ENCODE peak calls at places on chromosome 22, in seven cellular contexts. J, V, Q, H, B, S and Z are unnamed samples.

GRCh38 chr22:44192098-44192810 is 11.5 kb downstream of the PARVG start:
- DNase-seq in J (peak; percentile 43), V (no peak), Q (no peak), H (peak; percentile 31), B (peak; percentile 60), S (no peak), Z (no peak)

GRCh38 chr22:33861216-33861875 is 58.9 kb downstream of the LARGE1 start:
- DNase-seq in J (no peak), V (no peak), Q (no peak), H (no peak), B (no peak), S (no peak), Z (no peak)

GRCh38 chr22:49156662-49157285 is 670.9 kb downstream of the BRD1 start:
- DNase-seq in J (no peak), V (no peak), Q (no peak), H (no peak), B (no peak), S (peak; percentile 17), Z (no peak)

GRCh38 chr22:39427751-39428596 is 28.4 kb downstream of the TAB1 start:
- DNase-seq in J (no peak), V (no peak), Q (no peak), H (no peak), B (no peak), S (peak; percentile 40), Z (no peak)

GRCh38 chr22:40679964-40680818 is 907 bp downstream of the MCHR1 start:
- DNase-seq in J (peak; percentile 39), V (no peak), Q (no peak), H (no peak), B (no peak), S (no peak), Z (peak; percentile 31)

GRCh38 chr22:50460942-50461341 is 13.9 kb downstream of the SBF1 start:
- DNase-seq in J (no peak), V (no peak), Q (no peak), H (peak; percentile 52), B (no peak), S (peak; percentile 47), Z (no peak)

GRCh38 chr22:19957445-19957844 is 15.8 kb upstream of the TXNRD2 start:
- DNase-seq in J (no peak), V (no peak), Q (no peak), H (no peak), B (no peak), S (no peak), Z (no peak)

GRCh38 chr22:49923445-49923844 is 5.0 kb downstream of the CRELD2 start:
- DNase-seq in J (no peak), V (no peak), Q (no peak), H (no peak), B (no peak), S (no peak), Z (peak; percentile 81)

GRCh38 chr22:25364736-25365241 is 145.3 kb downstream of the CRYBB2 start:
- DNase-seq in J (no peak), V (no peak), Q (no peak), H (no peak), B (no peak), S (peak; percentile 70), Z (peak; percentile 20)

GRCh38 chr22:19708323-19709011 is 5.8 kb upstream of the SEPTIN5 start:
- DNase-seq in J (no peak), V (no peak), Q (no peak), H (no peak), B (no peak), S (no peak), Z (no peak)

GRCh38 chr22:49638788-49639187 is 188.9 kb downstream of the BRD1 start:
- DNase-seq in J (no peak), V (no peak), Q (no peak), H (no peak), B (no peak), S (no peak), Z (no peak)

GRCh38 chr22:25070870-25071465 is 118.5 kb downstream of the KIAA1671 start:
- DNase-seq in J (no peak), V (no peak), Q (no peak), H (no peak), B (no peak), S (no peak), Z (no peak)

GRCh38 chr22:20771918-20772625 is 1.8 kb upstream of the SERPIND1 start:
- DNase-seq in J (no peak), V (no peak), Q (no peak), H (peak; percentile 33), B (no peak), S (no peak), Z (no peak)

GRCh38 chr22:11626422-11626773 is 3901.6 kb upstream of the OR11H1 start:
- DNase-seq in J (no peak), V (no peak), Q (no peak), H (no peak), B (no peak), S (no peak), Z (no peak)

DNA sequence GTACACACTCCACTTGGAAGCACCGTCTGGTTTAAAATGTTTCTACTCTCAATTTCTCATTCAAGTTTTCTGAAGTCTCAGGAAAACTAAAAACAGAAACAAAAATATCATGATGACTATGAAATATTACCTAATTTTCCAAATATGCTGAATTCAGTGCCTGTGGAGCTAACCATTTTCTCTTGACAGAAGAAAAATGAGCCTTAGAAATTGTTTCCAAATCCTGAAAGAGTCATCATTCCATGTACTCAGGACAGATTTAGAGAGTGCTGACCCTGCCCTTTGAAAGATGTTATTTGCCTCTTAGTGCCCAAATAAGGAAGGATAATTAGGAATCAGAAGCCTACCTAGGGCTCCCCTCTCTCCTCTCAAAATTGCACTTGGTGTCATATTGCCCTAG is 49.0 kb upstream of the TOP3B start:
- DNase-seq in J (no peak), V (no peak), Q (no peak), H (no peak), B (no peak), S (no peak), Z (no peak)
- H3K4me1 ChIP-seq in J (no peaks in the 10 kb centered on the region), V (no peaks in the 10 kb centered on the region), Q (no peaks in the 10 kb centered on the region), H (no peaks in the 10 kb centered on the region), B (no peaks in the 10 kb centered on the region), S (no peaks in the 10 kb centered on the region), Z (no peaks in the 10 kb centered on the region)

DNA sequence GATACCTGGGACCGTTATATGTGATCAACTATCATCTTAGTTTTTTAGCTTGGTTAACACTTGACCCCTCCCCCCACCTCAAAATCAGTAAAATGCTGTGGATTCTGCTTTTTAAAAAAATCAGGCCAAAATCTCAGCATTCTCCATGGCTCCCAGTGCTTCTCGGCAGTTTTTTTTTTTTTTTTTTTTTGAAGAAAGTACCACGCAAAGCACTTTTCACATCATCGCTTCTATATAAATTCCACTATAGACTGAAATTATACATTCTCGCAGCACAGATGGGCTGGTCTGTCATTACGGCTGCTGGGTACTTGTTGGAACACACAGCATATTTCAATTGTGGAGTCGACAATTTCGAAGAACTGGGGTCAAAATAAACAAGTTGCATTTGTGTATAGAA is 67.7 kb upstream of the PPARA start:
- DNase-seq in J (peak; percentile 62), V (no peak), Q (no peak), H (no peak), B (no peak), S (no peak), Z (no peak)
- H3K4me1 ChIP-seq in J (peaks cover 34% of the 10 kb centered on the region), V (peaks cover 57% of the 10 kb centered on the region), Q (peaks cover 72% of the 10 kb centered on the region), H (peaks cover 18% of the 10 kb centered on the region), B (peaks cover 59% of the 10 kb centered on the region), S (peaks cover 86% of the 10 kb centered on the region), Z (peaks cover 46% of the 10 kb centered on the region)

GRCh38 chr22:30182365-30182764 is 64.2 kb downstream of the LIF start:
- DNase-seq in J (no peak), V (no peak), Q (no peak), H (no peak), B (no peak), S (no peak), Z (peak; percentile 52)

GRCh38 chr22:30183861-30184278 is 62.7 kb downstream of the LIF start:
- DNase-seq in J (no peak), V (no peak), Q (no peak), H (no peak), B (no peak), S (no peak), Z (peak; percentile 71)

GRCh38 chr22:30181459-30182353 is 64.9 kb downstream of the LIF start:
- DNase-seq in J (no peak), V (no peak), Q (no peak), H (no peak), B (no peak), S (no peak), Z (no peak)

GRCh38 chr22:30182833-30183232 is 63.7 kb downstream of the LIF start:
- DNase-seq in J (no peak), V (no peak), Q (no peak), H (no peak), B (no peak), S (no peak), Z (peak; percentile 82)

GRCh38 chr22:30183271-30183670 is 63.3 kb downstream of the LIF start:
- DNase-seq in J (no peak), V (no peak), Q (no peak), H (no peak), B (no peak), S (no peak), Z (no peak)
- H3K4me1 ChIP-seq in J (no peaks in the 10 kb centered on the region), V (no peaks in the 10 kb centered on the region), Q (no peaks in the 10 kb centered on the region), H (peaks cover 11% of the 10 kb centered on the region), B (no peaks in the 10 kb centered on the region), S (no peaks in the 10 kb centered on the region), Z (peaks cover 22% of the 10 kb centered on the region)

DNA sequence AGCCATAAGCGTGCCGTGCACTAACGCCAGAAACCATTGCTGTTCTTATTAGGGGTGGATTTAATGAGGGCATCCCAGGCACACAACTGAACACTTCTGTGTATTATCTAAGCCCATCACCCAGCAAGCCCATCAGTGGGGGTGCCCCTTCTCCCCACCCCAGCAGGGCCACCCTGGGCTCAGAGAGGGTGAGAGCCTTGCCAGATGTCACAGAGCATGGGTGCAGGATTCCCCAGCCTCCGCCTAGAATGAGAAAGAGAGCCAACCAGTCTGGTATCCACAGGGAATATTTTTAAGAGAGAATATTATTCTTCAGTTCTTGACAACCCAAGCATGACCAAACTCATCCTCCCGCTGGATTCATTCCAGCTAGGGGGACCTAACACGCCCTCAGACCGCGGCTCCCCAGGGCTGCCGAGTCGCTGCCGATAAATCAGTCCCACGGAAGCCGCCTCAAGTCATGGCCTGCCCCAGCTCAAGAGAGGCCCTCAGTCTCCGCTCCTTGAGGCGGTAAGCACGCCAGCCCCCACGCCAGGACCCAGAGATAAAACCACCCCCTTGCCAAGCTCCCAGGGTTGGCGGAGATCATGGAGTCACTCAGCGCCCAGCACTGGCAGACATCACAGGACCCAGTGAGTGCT is 47.2 kb downstream of the MN1 start:
- DNase-seq in J (peak; percentile 65), V (no peak), Q (peak; percentile 69), H (no peak), B (no peak), S (no peak), Z (no peak)
- H3K4me1 ChIP-seq in J (peaks cover 55% of the 10 kb centered on the region), V (peaks cover 7% of the 10 kb centered on the region), Q (peaks cover 38% of the 10 kb centered on the region), H (peaks cover 8% of the 10 kb centered on the region), B (no peaks in the 10 kb centered on the region), S (peaks cover 6% of the 10 kb centered on the region), Z (peaks cover 12% of the 10 kb centered on the region)

GRCh38 chr22:42919199-42919598 is 62.1 kb upstream of the ARFGAP3 start:
- DNase-seq in J (peak; percentile 72), V (no peak), Q (no peak), H (no peak), B (peak; percentile 42), S (no peak), Z (no peak)
- H3K4me1 ChIP-seq in J (peaks cover 44% of the 10 kb centered on the region), V (peaks cover 17% of the 10 kb centered on the region), Q (peaks cover 39% of the 10 kb centered on the region), H (peaks cover 24% of the 10 kb centered on the region), B (peaks cover 44% of the 10 kb centered on the region), S (peaks cover 18% of the 10 kb centered on the region), Z (peaks cover 16% of the 10 kb centered on the region)